ENCODE peak calls at places on chromosome 21, in nine cellular contexts. N is stomach, H is ovary, D is endothelial cell of umbilical vein, G is transverse colon, Y is adrenal gland, I is IMR-90, T is GM12878, X is heart left ventricle. A is an unnamed sample.

GRCh38 chr21:38929137-38929536 is 123.4 kb downstream of the ETS2 start:
- DNase-seq in I (no peak), D (no peak), N (no peak), H (no peak), Y (no peak), T (no peak), X (no peak), G (no peak), A (no peak)

GRCh38 chr21:31781737-31782136 is 49.8 kb upstream of the SCAF4 start:
- DNase-seq in D (no peak), H (peak), I (peak), Y (peak), X (peak), N (no peak), T (no peak), G (no peak), A (peak)

GRCh38 chr21:39845581-39846130 is 21.6 kb upstream of the PCP4 start:
- DNase-seq in G (no peak), X (no peak), D (no peak), I (no peak), N (no peak), H (no peak), Y (no peak), T (no peak), A (no peak)

GRCh38 chr21:32519945-32520884 is 65.1 kb downstream of the TCP10L start:
- DNase-seq in H (no peak), T (no peak), I (no peak), X (no peak), D (peak), N (no peak), G (no peak), Y (no peak), A (no peak)

GRCh38 chr21:43193651-43194302 is 25.0 kb downstream of the CRYAA start:
- DNase-seq in N (no peak), X (peak), H (no peak), D (no peak), T (no peak), Y (peak), G (no peak), I (peak), A (no peak)

GRCh38 chr21:44012474-44013379 is 618 bp downstream of the TRAPPC10 start:
- DNase-seq in X (peak), H (peak), D (peak), I (peak), T (peak), Y (peak), G (peak), N (peak), A (peak)

GRCh38 chr21:22120616-22121266 is 1122.5 kb downstream of the NCAM2 start:
- DNase-seq in X (no peak), H (no peak), N (no peak), D (no peak), T (no peak), Y (no peak), G (no peak), I (no peak), A (peak)

GRCh38 chr21:33699277-33699676 is 57.0 kb downstream of the ITSN1 start:
- DNase-seq in Y (no peak), G (no peak), I (no peak), T (no peak), H (no peak), X (no peak), N (no peak), D (no peak), A (no peak)

GRCh38 chr21:45074818-45075605 is 632 bp downstream of the ADARB1 start:
- DNase-seq in T (no peak), H (no peak), N (peak), D (peak), X (no peak), I (no peak), Y (no peak), G (no peak), A (no peak)

GRCh38 chr21:44927587-44928461 is 7.1 kb upstream of the ITGB2 start:
- DNase-seq in D (no peak), N (no peak), G (peak), T (peak), I (peak), X (peak), H (no peak), Y (no peak), A (peak)

GRCh38 chr21:44368711-44369446 is 15.5 kb downstream of the TRPM2 start:
- DNase-seq in D (no peak), Y (peak), T (no peak), G (no peak), X (no peak), H (no peak), I (no peak), N (no peak), A (no peak)

GRCh38 chr21:15506086-15506485 is 223.7 kb upstream of the USP25 start:
- DNase-seq in H (no peak), T (no peak), Y (no peak), D (no peak), X (no peak), G (no peak), N (no peak), I (no peak), A (no peak)

GRCh38 chr21:14056771-14057191 is 154.0 kb downstream of the LIPI start:
- DNase-seq in D (no peak), N (no peak), I (no peak), T (no peak), G (no peak), H (no peak), Y (no peak), X (no peak), A (no peak)

GRCh38 chr21:25994758-25995163 is 175.8 kb downstream of the APP start:
- DNase-seq in X (no peak), D (no peak), Y (no peak), N (no peak), I (no peak), H (no peak), G (no peak), T (no peak), A (no peak)

GRCh38 chr21:29462475-29462874 is 163.8 kb downstream of the BACH1 start:
- DNase-seq in H (no peak), Y (no peak), D (no peak), X (no peak), I (no peak), N (no peak), T (peak), G (no peak), A (no peak)
- TF ChIP-seq POLR2A in H (no peak), Y (no peak), D (no peak), X (no peak), I (no peak), N (no peak), T (no peak), G (no peak), A (no peak)

DNA sequence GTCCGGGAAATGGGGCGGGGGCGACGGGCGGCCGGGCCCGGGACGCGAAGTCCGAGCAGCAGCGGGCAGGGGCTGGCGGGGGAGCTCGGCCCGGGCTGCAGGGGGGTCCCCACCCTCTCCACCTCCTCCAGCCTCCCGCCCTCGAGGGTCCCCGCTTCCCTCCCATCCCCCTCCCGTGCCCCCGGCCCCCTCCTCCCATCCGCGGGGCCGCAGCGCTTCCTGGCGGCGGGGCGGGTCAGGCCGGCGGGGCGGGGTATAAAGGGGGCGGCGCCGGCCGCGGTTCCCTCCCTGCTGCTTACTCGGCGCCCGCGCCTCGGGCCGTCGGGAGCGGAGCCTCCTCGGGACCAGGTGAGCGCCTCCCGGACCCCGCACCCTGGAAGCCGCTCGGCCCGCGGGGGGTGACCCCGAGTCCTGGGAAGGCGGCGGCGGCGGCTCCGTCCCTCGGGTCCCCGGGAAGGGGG is at the start of gene COL6A2:
- DNase-seq in G (peak), D (no peak), T (no peak), N (peak), I (peak), X (peak), Y (peak), H (peak), A (peak)
- TF ChIP-seq POLR2A in G (peak), D (no peak), T (no peak), N (no peak), I (peak), X (no peak), Y (no peak), H (peak), A (no peak)

GRCh38 chr21:29213513-29214385 is 83.3 kb downstream of the MAP3K7CL start:
- DNase-seq in H (no peak), T (no peak), G (no peak), I (no peak), D (no peak), X (no peak), N (no peak), Y (no peak), A (no peak)
- TF ChIP-seq POLR2A in H (no peak), T (no peak), G (no peak), I (no peak), D (no peak), X (no peak), N (no peak), Y (no peak), A (no peak)

DNA sequence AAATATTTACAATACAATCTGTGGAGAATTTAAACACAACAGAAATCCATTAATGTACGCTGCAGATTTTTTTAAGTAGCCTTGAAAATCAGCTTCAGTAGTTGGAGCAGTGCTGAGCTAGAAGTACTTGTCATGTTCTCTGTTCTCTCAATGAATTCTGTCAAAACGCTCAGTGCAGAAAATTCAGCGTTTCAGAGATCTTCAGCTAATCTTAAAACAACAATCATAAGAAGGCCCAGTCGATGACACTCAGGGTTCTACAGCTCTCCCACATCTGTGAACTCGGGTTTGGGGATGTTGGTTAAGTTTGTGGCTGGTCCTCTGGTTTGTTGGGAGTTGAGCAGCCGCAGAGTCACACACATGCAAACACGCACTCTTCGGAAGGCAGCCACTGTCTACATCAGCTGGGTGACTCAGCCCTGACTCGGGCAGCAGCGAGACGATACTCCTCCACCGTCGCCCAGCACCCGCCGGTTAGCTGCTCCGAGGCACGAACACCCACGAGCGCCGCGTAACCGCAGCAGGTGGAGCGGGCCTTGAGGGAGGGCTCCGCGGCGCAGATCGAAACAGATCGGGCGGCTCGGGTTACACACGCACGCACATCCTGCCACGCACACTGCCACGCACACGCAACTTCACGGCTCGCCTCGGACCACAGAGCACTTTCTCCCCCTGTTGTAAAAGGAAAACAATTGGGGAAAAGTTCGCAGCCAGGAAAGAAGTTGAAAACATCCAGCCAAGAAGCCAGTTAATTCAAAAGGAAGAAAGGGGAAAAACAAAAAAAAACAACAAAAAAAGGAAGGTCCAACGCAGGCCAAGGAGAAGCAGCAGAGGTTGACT is 161.2 kb downstream of the RUNX1 start:
- DNase-seq in X (peak), G (peak), H (peak), N (peak), Y (peak), I (peak), T (no peak), D (peak), A (peak)
- TF ChIP-seq POLR2A in X (no peak), G (no peak), H (no peak), N (no peak), Y (no peak), I (peak), T (peak), D (no peak), A (no peak)

GRCh38 chr21:41973427-41973831 is 19.6 kb upstream of the C2CD2 start:
- DNase-seq in G (peak), I (no peak), T (no peak), H (no peak), X (no peak), N (peak), D (no peak), Y (no peak), A (no peak)

GRCh38 chr21:41972511-41973205 is 18.8 kb upstream of the C2CD2 start:
- DNase-seq in H (no peak), N (peak), I (no peak), G (no peak), D (no peak), Y (no peak), T (no peak), X (no peak), A (no peak)

GRCh38 chr21:41970099-41970391 is 16.2 kb upstream of the C2CD2 start:
- DNase-seq in H (no peak), T (no peak), G (no peak), X (no peak), I (no peak), Y (no peak), N (peak), D (no peak), A (no peak)

GRCh38 chr21:41971891-41972290 is 18.1 kb upstream of the C2CD2 start:
- DNase-seq in X (no peak), G (no peak), D (no peak), Y (no peak), T (no peak), N (peak), I (no peak), H (no peak), A (no peak)

DNA sequence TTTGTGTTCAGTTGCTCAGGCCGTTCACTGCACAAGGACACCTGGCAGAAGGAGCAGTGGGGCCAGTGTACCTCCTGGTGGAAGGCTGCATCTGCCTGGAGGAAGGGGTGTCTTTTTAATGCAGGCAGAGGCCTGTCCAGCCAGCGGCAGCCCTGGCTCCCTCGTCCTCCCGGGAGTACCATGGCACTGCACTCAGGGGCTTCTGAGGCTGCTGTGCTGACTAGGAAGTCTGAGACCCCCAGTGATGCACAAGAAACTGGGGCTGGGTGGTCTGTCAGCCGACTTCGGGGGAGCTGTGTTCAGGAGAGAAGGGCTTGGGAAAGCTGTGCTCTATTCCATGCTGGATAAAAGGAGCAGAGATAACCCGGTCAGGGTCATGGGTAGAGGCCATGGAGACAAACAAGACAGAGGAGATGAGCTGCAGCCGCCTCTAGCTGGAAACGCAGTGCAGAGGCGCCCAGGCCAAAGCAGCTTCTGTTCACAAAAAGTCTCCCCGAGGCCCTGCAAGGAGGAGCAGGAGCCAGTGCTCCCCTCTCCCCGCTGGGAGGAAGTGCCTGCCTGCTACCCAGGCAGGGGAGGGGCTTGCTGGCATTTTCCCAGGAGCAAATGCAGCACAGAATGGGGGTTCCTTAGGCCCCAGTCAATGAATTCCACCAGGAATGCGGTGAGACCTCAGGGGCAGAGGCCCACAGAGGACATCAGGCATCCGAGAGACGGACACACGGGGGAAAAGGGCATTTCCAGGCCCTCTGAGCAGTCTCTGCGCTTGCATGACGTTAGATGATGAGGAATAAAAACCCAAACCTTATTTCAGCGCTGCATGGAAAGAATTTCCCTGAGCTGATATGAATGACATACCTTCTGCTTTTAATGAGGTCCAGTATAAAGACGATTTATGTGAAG is 17.2 kb upstream of the C2CD2 start:
- DNase-seq in G (no peak), T (no peak), H (no peak), X (no peak), I (no peak), D (no peak), Y (no peak), N (peak), A (no peak)
- TF ChIP-seq POLR2A in G (no peak), T (no peak), H (no peak), X (no peak), I (no peak), D (no peak), Y (no peak), N (no peak), A (no peak)

DNA sequence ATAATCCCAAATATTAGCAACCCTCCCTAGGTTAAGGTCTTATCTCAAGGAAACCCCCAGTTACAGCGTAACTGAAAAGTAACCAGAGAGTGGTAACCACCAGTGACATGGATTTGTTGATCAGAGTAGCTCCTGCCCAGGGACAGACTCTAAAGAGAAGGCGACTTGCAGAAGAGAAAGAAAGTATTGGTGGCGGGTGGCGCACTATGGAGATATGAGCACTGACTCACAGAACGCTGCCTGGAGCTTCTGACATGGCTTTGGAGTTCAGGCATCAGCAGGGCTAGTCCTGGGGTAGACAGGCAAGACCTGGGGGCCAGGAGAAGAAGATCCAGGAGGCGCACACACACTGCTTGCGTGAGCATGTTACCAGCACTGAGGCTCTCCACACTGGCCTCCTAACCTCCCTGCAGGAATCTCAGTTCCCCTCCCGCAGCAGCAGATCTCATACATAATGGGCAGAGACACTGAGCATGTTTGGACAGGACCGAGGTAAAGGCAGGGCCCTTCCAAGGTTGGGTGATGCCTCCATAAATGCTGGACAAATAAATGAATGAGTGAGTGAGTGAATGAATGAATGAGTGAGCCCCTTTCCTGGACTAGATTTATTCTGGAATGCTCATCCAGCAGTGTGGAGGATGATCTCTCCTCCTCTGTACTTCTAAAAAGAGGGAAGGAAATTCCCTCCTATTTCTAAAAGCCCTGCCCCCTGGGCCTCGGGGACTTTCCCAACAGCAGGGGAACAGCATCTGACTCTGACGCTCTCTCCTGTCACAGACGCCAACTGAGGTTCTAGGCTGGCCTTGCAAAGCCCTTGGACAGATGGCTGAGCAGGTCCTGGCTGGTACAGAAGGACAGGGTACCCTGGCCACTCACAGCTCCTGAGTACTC is 175.5 kb downstream of the CLIC6 start:
- DNase-seq in T (no peak), I (peak), X (peak), D (no peak), Y (peak), H (peak), G (peak), N (peak), A (peak)
- TF ChIP-seq POLR2A in T (no peak), I (no peak), X (no peak), D (no peak), Y (no peak), H (no peak), G (no peak), N (no peak), A (no peak)